ENCODE peak calls at places on chromosomes 5 and 9, in four cellular contexts. I is epithelial cell of esophagus, L is hepatocyte, J is upper lobe of right lung. F is an unnamed sample.

GRCh38 chr5:1002836-1003235 is 5.8 kb upstream of the NKD2 start:
- DNase-seq in I (no peak), L (no peak), J (no peak), F (no peak)

GRCh38 chr5:126523818-126524522 is 71.0 kb downstream of the ALDH7A1 start:
- DNase-seq in J (no peak), L (no peak), I (no peak), F (no peak)

GRCh38 chr5:168883253-168883880 is 304.2 kb upstream of the PANK3 start:
- DNase-seq in I (no peak), L (no peak), J (no peak), F (no peak)

GRCh38 chr9:129235931-129236331 is 57.9 kb upstream of the IER5L start:
- DNase-seq in I (no peak), J (peak; percentile 51), L (no peak), F (no peak)

GRCh38 chr9:96279927-96280326 is 22.0 kb downstream of the HSD17B3 start:
- DNase-seq in J (no peak), I (peak; percentile 80), L (peak; percentile 37), F (no peak)

GRCh38 chr5:36252722-36253340 is 11.1 kb upstream of the NADK2 start:
- DNase-seq in I (no peak), L (no peak), J (no peak), F (no peak)

GRCh38 chr9:125904155-125904841 is 157.1 kb downstream of the PBX3 start:
- DNase-seq in J (no peak), I (no peak), L (no peak), F (no peak)

GRCh38 chr5:54844905-54845566 is 140.4 kb downstream of the ESM1 start:
- DNase-seq in I (peak; percentile 60), L (peak; percentile 69), J (no peak), F (peak; percentile 17)

GRCh38 chr5:137566118-137566541 is 67.0 kb upstream of the SPOCK1 start:
- DNase-seq in J (no peak), I (no peak), L (no peak), F (no peak)

GRCh38 chr9:18405240-18405639 is 68.7 kb upstream of the ADAMTSL1 start:
- DNase-seq in J (no peak), I (peak; percentile 33), L (no peak), F (no peak)

GRCh38 chr9:76904661-76905457 is 1.1 kb downstream of the PRUNE2 start:
- DNase-seq in L (no peak), I (no peak), J (no peak), F (no peak)
- H3K4me3 ChIP-seq in L (no peak overlapping the region), I (no peak overlapping the region), J (peak overlapping the region; percentile 38), F (peak overlapping the region; percentile 43)

GRCh38 chr5:69019665-69020064 is 74.1 kb upstream of the SLC30A5 start:
- DNase-seq in J (no peak), I (no peak), L (no peak), F (no peak)

GRCh38 chr5:69029292-69029691 is 64.5 kb upstream of the SLC30A5 start:
- DNase-seq in L (no peak), I (no peak), J (no peak), F (no peak)

GRCh38 chr5:69024241-69024651 is 69.6 kb upstream of the SLC30A5 start:
- DNase-seq in J (no peak), L (peak; percentile 65), I (peak; percentile 74), F (no peak)
- TF ChIP-seq CTCF in J (peak; percentile 56), L (peak; percentile 59), I (peak; percentile 66), F (peak; percentile 62)

GRCh38 chr5:159330131-159330530 is at the start of gene IL12B:
- DNase-seq in L (no peak), I (peak; percentile 26), J (no peak), F (no peak)
- H3K4me3 ChIP-seq in L (no peak within 1 kb of the TSS), I (peak within 1 kb of the TSS; percentile 44), J (peak within 1 kb of the TSS; percentile 50), F (peak within 1 kb of the TSS; percentile 51)

GRCh38 chr5:139788294-139788875 is 7.2 kb upstream of the PSD2 start:
- DNase-seq in L (no peak), J (no peak), I (no peak), F (no peak)
- TF ChIP-seq CTCF in L (no peak), J (no peak), I (no peak), F (no peak)

GRCh38 chr9:61673664-61674381 is 484.0 kb downstream of the SPATA31A7 start:
- DNase-seq in I (no peak), L (no peak), J (peak; percentile 57), F (no peak)

GRCh38 chr9:61673247-61673646 is 483.4 kb downstream of the SPATA31A7 start:
- DNase-seq in J (peak; percentile 27), I (no peak), L (no peak), F (no peak)

GRCh38 chr9:61671276-61671973 is 481.6 kb downstream of the SPATA31A7 start:
- DNase-seq in J (peak; percentile 61), I (no peak), L (no peak), F (no peak)

GRCh38 chr9:61674882-61675281 is 485.0 kb downstream of the SPATA31A7 start:
- DNase-seq in L (no peak), J (no peak), I (no peak), F (no peak)

DNA sequence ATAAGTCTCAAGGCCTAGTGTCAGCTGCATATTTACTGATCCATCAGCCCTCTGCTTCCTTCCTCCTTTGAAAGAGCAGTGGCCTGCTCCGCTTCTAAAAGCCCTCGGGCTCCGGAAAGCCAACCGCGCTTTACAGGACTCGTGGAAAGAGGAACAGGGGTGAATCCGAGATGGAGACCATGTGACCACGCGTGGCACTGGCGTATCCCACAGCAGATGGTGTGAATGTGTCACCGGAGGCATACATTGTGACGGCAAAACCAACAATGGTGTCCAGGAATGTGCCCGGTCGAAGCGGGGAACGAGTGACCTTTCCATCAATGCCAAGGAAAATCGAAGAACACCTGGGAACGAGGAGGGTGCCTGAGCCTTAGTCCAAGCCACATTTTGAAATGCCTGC is 484.6 kb downstream of the SPATA31A7 start:
- DNase-seq in I (no peak), J (peak; percentile 31), L (no peak), F (no peak)
- H3K4me3 ChIP-seq in I (no peak overlapping the region), J (no peak overlapping the region), L (no peak overlapping the region), F (no peak overlapping the region)

DNA sequence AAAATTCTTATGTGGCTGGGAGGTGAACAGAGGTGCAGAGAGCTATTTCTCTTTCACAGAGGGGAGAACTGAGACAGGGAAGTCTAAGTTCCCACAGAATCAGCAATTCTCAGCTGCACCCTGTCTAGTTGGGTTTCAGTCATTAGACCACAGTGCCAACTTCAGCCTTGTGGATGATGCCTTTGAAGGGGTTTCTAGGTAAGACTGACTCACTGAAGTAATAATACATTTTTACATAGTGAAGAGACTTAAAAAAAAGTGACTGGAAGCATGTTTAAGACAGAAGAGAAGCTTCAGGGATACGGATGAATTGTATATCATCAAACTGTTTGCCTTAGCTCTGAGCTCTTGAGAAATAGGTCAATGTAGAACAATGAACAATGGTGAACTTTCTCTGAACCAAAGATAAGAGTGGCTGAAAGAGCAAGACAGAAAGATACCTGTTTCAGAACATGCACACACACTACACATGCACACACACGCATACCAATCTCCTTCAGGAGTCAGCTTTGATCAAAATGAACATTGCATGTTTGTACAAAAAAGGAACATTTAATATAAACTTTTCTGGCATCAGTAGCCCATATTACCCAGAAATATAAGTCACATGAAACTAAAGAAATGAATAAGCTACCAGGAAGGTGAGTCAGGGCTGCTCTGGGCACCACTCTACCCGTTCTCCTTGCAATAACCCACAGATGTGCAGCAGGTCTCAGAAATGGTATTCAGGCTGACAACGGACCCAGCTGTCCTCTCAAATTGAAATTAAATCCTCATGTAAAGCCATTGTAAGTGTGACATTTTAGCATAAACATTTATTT is 12.6 kb upstream of the FYB1 start:
- DNase-seq in L (no peak), J (no peak), I (peak; percentile 83), F (peak; percentile 86)
- TF ChIP-seq CTCF in L (no peak), J (no peak), I (no peak), F (no peak)

GRCh38 chr5:56145106-56145505 is 88.0 kb downstream of the ANKRD55 start:
- DNase-seq in L (peak; percentile 27), J (no peak), I (peak; percentile 94), F (no peak)

GRCh38 chr5:56142620-56143431 is 90.3 kb downstream of the ANKRD55 start:
- DNase-seq in L (no peak), J (no peak), I (peak; percentile 57), F (no peak)

GRCh38 chr5:56144211-56144610 is 88.9 kb downstream of the ANKRD55 start:
- DNase-seq in I (no peak), L (no peak), J (no peak), F (no peak)

GRCh38 chr5:56139978-56140562 is 93.1 kb downstream of the ANKRD55 start:
- DNase-seq in J (no peak), I (no peak), L (no peak), F (no peak)

DNA sequence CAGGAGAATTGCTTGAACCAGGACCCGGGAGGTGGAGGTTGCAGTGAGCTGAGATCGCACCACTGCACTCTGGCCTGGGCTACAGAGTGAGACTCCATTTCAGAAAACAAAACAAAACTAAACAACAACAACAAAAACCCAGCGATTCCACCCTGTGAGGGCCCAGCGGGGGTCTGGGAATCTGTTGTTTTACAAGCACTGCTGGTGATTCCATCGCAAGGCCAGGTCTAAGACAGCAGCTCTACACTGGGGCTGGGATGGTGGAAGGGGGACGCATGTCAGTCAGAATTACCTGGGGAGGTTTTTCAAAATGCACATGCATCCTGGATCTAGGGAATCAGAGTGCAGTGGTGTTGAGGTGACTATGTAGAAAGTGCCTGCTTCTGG is 90.9 kb downstream of the ANKRD55 start:
- DNase-seq in I (no peak), L (no peak), J (no peak), F (no peak)
- H3K4me3 ChIP-seq in I (no peak overlapping the region), L (no peak overlapping the region), J (no peak overlapping the region), F (no peak overlapping the region)

DNA sequence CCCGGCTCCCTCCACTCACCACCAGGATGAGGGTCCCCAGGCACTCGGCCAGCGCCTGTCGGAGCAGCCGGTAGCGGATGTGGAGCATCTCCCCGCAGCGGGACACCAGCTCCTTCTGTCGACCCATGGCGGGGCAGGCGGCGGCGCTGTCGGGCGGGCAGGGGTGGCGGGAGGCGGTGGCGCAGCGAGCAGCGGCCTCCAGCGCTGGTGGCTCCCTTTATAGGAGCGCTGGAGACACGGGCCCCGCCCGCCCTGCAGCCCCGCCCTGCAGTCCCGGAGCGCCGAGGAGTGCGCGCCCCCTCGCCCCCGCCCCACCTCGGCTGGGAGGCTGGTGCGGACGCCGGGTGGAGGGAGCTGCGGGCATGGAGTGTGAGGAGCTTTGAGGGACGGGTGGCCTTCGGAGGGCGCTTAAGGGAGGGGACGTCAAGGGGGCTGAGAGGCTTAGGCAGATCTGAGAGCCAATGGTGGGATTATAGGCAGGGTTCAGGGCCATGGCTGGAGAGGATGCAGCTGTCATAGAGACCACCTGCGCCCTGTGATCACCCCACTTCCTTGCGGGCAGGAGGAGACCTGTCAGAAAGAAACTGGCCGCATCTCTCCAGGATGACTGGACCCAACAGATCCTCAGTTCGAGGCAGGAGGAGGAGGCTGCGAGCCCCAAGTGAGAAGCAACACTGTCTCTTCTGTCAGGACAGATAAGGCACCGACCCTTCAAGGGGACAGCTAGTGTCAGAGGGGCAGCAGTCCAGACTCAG is at the start of gene AQP3:
- DNase-seq in J (peak; percentile 91), I (peak; percentile 54), L (peak; percentile 86), F (no peak)
- TF ChIP-seq CTCF in J (peak; percentile 42), I (no peak), L (peak; percentile 28), F (peak; percentile 34)

GRCh38 chr5:42960472-42960871 is 79.6 kb downstream of the ANXA2R start:
- DNase-seq in J (no peak), I (no peak), L (no peak), F (no peak)
- H3K4me3 ChIP-seq in J (no peak overlapping the region), I (no peak overlapping the region), L (no peak overlapping the region), F (no peak overlapping the region)

F was measured in retinal pigment epithelial cell.